ENCODE peak calls at places on chromosomes 6 and 20, in ten cellular contexts. C is nephron progenitor cell; V is endothelial cell; Z is stomach; A is HEK293T; Q is A549; K is occipital lobe; B is mucosa of gallbladder; U is activated CD4-positive, alpha-beta T cell treated with anti-CD3 and anti-CD28 coated beads for 24 hours; J is H4. N is an unnamed sample.

GRCh38 chr6:9250852-9251251 is 815.5 kb upstream of the SLC35B3 start:
- DNase-seq in A (peak), C (peak), B (peak), J (peak), Q (peak), V (peak), U (no peak), K (no peak), Z (peak), N (peak)

GRCh38 chr20:50904067-50904570 is 27.1 kb downstream of the ADNP start:
- DNase-seq in B (no peak), U (no peak), C (no peak), Q (no peak), K (no peak), J (no peak), V (no peak), A (no peak), Z (no peak), N (no peak)

GRCh38 chr6:75386050-75386770 is 101.6 kb upstream of the TMEM30A start:
- DNase-seq in Q (no peak), U (no peak), Z (no peak), C (no peak), A (no peak), V (no peak), K (no peak), J (no peak), B (no peak), N (no peak)

GRCh38 chr20:56722042-56722441 is 92.9 kb downstream of the TFAP2C start:
- DNase-seq in Q (no peak), B (peak), U (no peak), J (no peak), A (no peak), K (no peak), V (no peak), Z (no peak), C (no peak), N (peak)

GRCh38 chr20:37901667-37902503 is 1.0 kb upstream of the VSTM2L start:
- DNase-seq in A (peak), B (peak), V (peak), Z (peak), J (peak), Q (peak), U (no peak), K (no peak), C (peak), N (peak)

GRCh38 chr6:114000066-114000465 is 29.1 kb upstream of the HDAC2 start:
- DNase-seq in Z (no peak), U (no peak), B (no peak), Q (no peak), V (no peak), C (no peak), A (no peak), J (no peak), K (no peak), N (no peak)

GRCh38 chr6:137259349-137259748 is 40.2 kb upstream of the IFNGR1 start:
- DNase-seq in A (no peak), J (no peak), K (no peak), U (no peak), Z (no peak), Q (peak), B (no peak), C (no peak), V (no peak), N (no peak)

GRCh38 chr20:4973330-4974097 is 27.8 kb downstream of the SLC23A2 start:
- DNase-seq in J (peak), B (peak), C (peak), A (no peak), Z (peak), Q (peak), U (no peak), K (no peak), V (no peak), N (peak)

GRCh38 chr6:3370361-3371221 is 86.3 kb downstream of the SLC22A23 start:
- DNase-seq in K (no peak), J (no peak), V (no peak), B (no peak), Z (no peak), Q (no peak), A (no peak), C (no peak), U (no peak), N (no peak)

GRCh38 chr6:35327349-35328027 is 14.9 kb upstream of the PPARD start:
- DNase-seq in V (peak), K (no peak), U (peak), C (peak), B (peak), Q (peak), A (peak), Z (peak), J (peak), N (peak)

GRCh38 chr6:41670703-41671360 is 32.6 kb downstream of the MDFI start:
- DNase-seq in U (no peak), A (no peak), Z (no peak), C (no peak), Q (no peak), K (no peak), J (no peak), V (no peak), B (no peak), N (no peak)

GRCh38 chr6:62891065-62891647 is 320.1 kb upstream of the FKBP1C start:
- DNase-seq in C (no peak), A (no peak), K (no peak), U (no peak), B (no peak), J (no peak), Q (peak), Z (no peak), V (no peak), N (no peak)

GRCh38 chr6:4394786-4395185 is 259.4 kb upstream of the ECI2 start:
- DNase-seq in U (no peak), C (no peak), J (no peak), Q (no peak), Z (no peak), A (peak), K (no peak), V (no peak), B (no peak), N (no peak)

GRCh38 chr20:48831702-48832422 is 4.1 kb upstream of the PREX1 start:
- DNase-seq in A (no peak), V (no peak), B (no peak), Z (peak), K (peak), U (no peak), C (no peak), J (peak), Q (peak), N (peak)

GRCh38 chr20:2698186-2698817 is 5.7 kb downstream of the EBF4 start:
- DNase-seq in Z (peak), K (no peak), U (no peak), C (no peak), A (no peak), Q (no peak), J (no peak), V (no peak), B (no peak), N (peak)

GRCh38 chr6:70980800-70981199 is 23.9 kb upstream of the B3GAT2 start:
- DNase-seq in J (no peak), C (no peak), K (no peak), Q (no peak), A (no peak), Z (no peak), V (no peak), U (no peak), B (no peak), N (no peak)

N was measured in colonic mucosa.